ENCODE peak calls at places on chromosomes 4 and X, in eight cellular contexts. Q, M, S, W, F, K, I and Y are unnamed samples.

GRCh38 chrX:53357799-53358530 is 64.5 kb downstream of the SMC1A start:
- DNase-seq in Q (no peak), M (no peak), S (no peak), W (no peak), F (peak; percentile 44), K (no peak), I (peak; percentile 8), Y (no peak)

GRCh38 chr4:80115368-80116181 is 42.5 kb upstream of the ANTXR2 start:
- DNase-seq in Q (no peak), M (no peak), S (no peak), W (no peak), F (no peak), K (no peak), I (no peak), Y (no peak)

GRCh38 chr4:90159193-90159592 is 32.0 kb downstream of the CCSER1 start:
- DNase-seq in Q (no peak), M (no peak), S (no peak), W (no peak), F (no peak), K (no peak), I (no peak), Y (no peak)

GRCh38 chr4:98536631-98537030 is 121.8 kb downstream of the TSPAN5 start:
- DNase-seq in Q (no peak), M (no peak), S (no peak), W (no peak), F (no peak), K (no peak), I (no peak), Y (no peak)

GRCh38 chr4:111636961-111637556 is 508.2 kb upstream of the FAM241A start:
- DNase-seq in Q (no peak), M (no peak), S (no peak), W (no peak), F (no peak), K (no peak), I (no peak), Y (no peak)

GRCh38 chr4:26991057-26991456 is 130.4 kb downstream of the STIM2 start:
- DNase-seq in Q (no peak), M (no peak), S (no peak), W (no peak), F (no peak), K (no peak), I (no peak), Y (no peak)

GRCh38 chr4:88734403-88734949 is 36.8 kb upstream of the NAP1L5 start:
- DNase-seq in Q (no peak), M (no peak), S (no peak), W (no peak), F (no peak), K (no peak), I (no peak), Y (no peak)

GRCh38 chr4:99885063-99885664 is 9.1 kb downstream of the LAMTOR3 start:
- DNase-seq in Q (no peak), M (no peak), S (peak; percentile 10), W (peak; percentile 2), F (peak; percentile 23), K (no peak), I (no peak), Y (no peak)

GRCh38 chr4:169957785-169958184 is 68.4 kb downstream of the MFAP3L start:
- DNase-seq in Q (no peak), M (no peak), S (no peak), W (no peak), F (no peak), K (no peak), I (no peak), Y (no peak)

GRCh38 chr4:48594185-48594584 is 104.1 kb downstream of the ZAR1 start:
- DNase-seq in Q (no peak), M (no peak), S (no peak), W (no peak), F (no peak), K (no peak), I (no peak), Y (no peak)

GRCh38 chr4:74933562-74934015 is 673 bp downstream of the PARM1 start:
- DNase-seq in Q (peak; percentile 87), M (no peak), S (no peak), W (no peak), F (no peak), K (peak; percentile 77), I (no peak), Y (no peak)

GRCh38 chrX:26100421-26100920 is 37.7 kb upstream of the MAGEB18 start:
- DNase-seq in Q (no peak), M (no peak), S (no peak), W (no peak), F (no peak), K (no peak), I (no peak), Y (no peak)

GRCh38 chr4:133178960-133179359 is 29.9 kb downstream of the PCDH10 start:
- DNase-seq in Q (no peak), M (no peak), S (no peak), W (no peak), F (no peak), K (no peak), I (no peak), Y (no peak)

GRCh38 chr4:95318044-95318443 is 230.7 kb downstream of the UNC5C start:
- DNase-seq in Q (no peak), M (no peak), S (no peak), W (no peak), F (no peak), K (no peak), I (no peak), Y (no peak)

GRCh38 chr4:167428172-167428571 is 193.9 kb upstream of the SPOCK3 start:
- DNase-seq in Q (no peak), M (no peak), S (no peak), W (no peak), F (no peak), K (no peak), I (no peak), Y (no peak)

GRCh38 chrX:130704053-130705038 is 198.7 kb downstream of the ENOX2 start:
- DNase-seq in Q (no peak), M (no peak), S (no peak), W (no peak), F (no peak), K (no peak), I (no peak), Y (no peak)

GRCh38 chrX:103376979-103377324 is 614 bp downstream of the BEX3 start:
- DNase-seq in Q (no peak), M (no peak), S (no peak), W (no peak), F (no peak), K (peak; percentile 54), I (no peak), Y (no peak)

GRCh38 chr4:7281316-7282093 is 89.2 kb downstream of the SORCS2 start:
- DNase-seq in Q (no peak), M (no peak), S (no peak), W (no peak), F (no peak), K (peak; percentile 49), I (no peak), Y (no peak)

GRCh38 chr4:5497489-5497888 is 210.9 kb downstream of the EVC2 start:
- DNase-seq in Q (no peak), M (no peak), S (no peak), W (no peak), F (no peak), K (no peak), I (no peak), Y (no peak)

GRCh38 chrX:133294126-133294525 is 76.0 kb upstream of the TFDP3 start:
- DNase-seq in Q (no peak), M (no peak), S (no peak), W (no peak), F (no peak), K (no peak), I (no peak), Y (no peak)

GRCh38 chrX:3428762-3429161 is 82.3 kb upstream of the MXRA5 start:
- DNase-seq in Q (no peak), M (no peak), S (no peak), W (no peak), F (no peak), K (no peak), I (no peak), Y (no peak)

GRCh38 chr4:78496021-78496643 is 55.4 kb upstream of the ANXA3 start:
- DNase-seq in Q (no peak), M (no peak), S (no peak), W (no peak), F (peak; percentile 32), K (no peak), I (no peak), Y (no peak)

GRCh38 chr4:11606078-11606477 is 177.4 kb upstream of the HS3ST1 start:
- DNase-seq in Q (no peak), M (no peak), S (no peak), W (no peak), F (no peak), K (no peak), I (no peak), Y (no peak)

GRCh38 chr4:33283818-33284217 is 2563.6 kb downstream of the PCDH7 start:
- DNase-seq in Q (no peak), M (no peak), S (no peak), W (no peak), F (no peak), K (no peak), I (no peak), Y (no peak)

GRCh38 chrX:23699636-23700194 is 32.4 kb downstream of the PRDX4 start:
- DNase-seq in Q (no peak), M (no peak), S (no peak), W (peak; percentile 0), F (no peak), K (no peak), I (no peak), Y (no peak)

GRCh38 chrX:41449615-41450014 is 2.5 kb downstream of the NYX start:
- DNase-seq in Q (no peak), M (no peak), S (no peak), W (no peak), F (no peak), K (no peak), I (no peak), Y (no peak)

GRCh38 chr4:184255917-184256642 is 38.4 kb upstream of the ENPP6 start:
- DNase-seq in Q (no peak), M (no peak), S (no peak), W (no peak), F (no peak), K (peak; percentile 61), I (no peak), Y (no peak)

GRCh38 chr4:86856896-86857295 is 7.7 kb upstream of the SLC10A6 start:
- DNase-seq in Q (no peak), M (no peak), S (no peak), W (no peak), F (peak; percentile 22), K (no peak), I (no peak), Y (no peak)

GRCh38 chrX:22800360-22800759 is 199.4 kb upstream of the DDX53 start:
- DNase-seq in Q (peak; percentile 62), M (no peak), S (no peak), W (no peak), F (peak; percentile 67), K (no peak), I (peak; percentile 66), Y (no peak)

GRCh38 chr4:113732-114131 is 10.6 kb upstream of the ZNF718 start:
- DNase-seq in Q (no peak), M (no peak), S (no peak), W (no peak), F (no peak), K (no peak), I (no peak), Y (no peak)

GRCh38 chr4:7426525-7427171 is 8.1 kb downstream of the PSAPL1 start:
- DNase-seq in Q (peak; percentile 64), M (no peak), S (no peak), W (no peak), F (no peak), K (peak; percentile 43), I (no peak), Y (no peak)

GRCh38 chr4:88018471-88018870 is 11.0 kb downstream of the PKD2 start:
- DNase-seq in Q (no peak), M (no peak), S (no peak), W (no peak), F (peak; percentile 24), K (no peak), I (peak; percentile 13), Y (no peak)

GRCh38 chrX:40097492-40098263 is at the start of gene BCOR:
- DNase-seq in Q (peak; percentile 90), M (no peak), S (peak; percentile 71), W (peak; percentile 52), F (no peak), K (peak; percentile 88), I (no peak), Y (peak; percentile 85)